ENCODE peak calls at places on chromosomes 4 and X, in eight cellular contexts. Y is hepatocyte; T is CD4-positive, alpha-beta T cell; X is mammary epithelial cell; K is body of pancreas; J is transverse colon; R is SJSA1; S is ascending aorta. Z is an unnamed sample.

GRCh38 chrX:91081873-91082272 is 352.8 kb upstream of the PABPC5 start:
- DNase-seq in Y (no peak), T (no peak), X (no peak), K (no peak), J (no peak), R (no peak), S (no peak), Z (no peak)

GRCh38 chrX:135518161-135518560 is 2.3 kb upstream of the INTS6L start:
- DNase-seq in Y (no peak), T (no peak), X (no peak), K (no peak), J (no peak), R (no peak), S (no peak), Z (no peak)

GRCh38 chrX:137916090-137916746 is 350.3 kb downstream of the ZIC3 start:
- DNase-seq in Y (peak), T (no peak), X (no peak), K (no peak), J (no peak), R (no peak), S (no peak), Z (no peak)

GRCh38 chrX:120697053-120697452 is 67.2 kb upstream of the C1GALT1C1 start:
- DNase-seq in Y (no peak), T (peak), X (no peak), K (no peak), J (no peak), R (no peak), S (no peak), Z (no peak)

GRCh38 chr4:119623025-119623424 is 5.6 kb downstream of the PDE5A start:
- DNase-seq in Y (no peak), T (no peak), X (no peak), K (no peak), J (no peak), R (peak), S (no peak), Z (no peak)

GRCh38 chrX:9638871-9639270 is 126.8 kb downstream of the GPR143 start:
- DNase-seq in Y (no peak), T (no peak), X (no peak), K (no peak), J (no peak), R (no peak), S (no peak), Z (no peak)

GRCh38 chr4:172982151-172982590 is 186.4 kb upstream of the GALNT7 start:
- DNase-seq in Y (no peak), T (no peak), X (peak), K (no peak), J (no peak), R (peak), S (peak), Z (no peak)

GRCh38 chr4:147733614-147734344 is 1.9 kb downstream of the ARHGAP10 start:
- DNase-seq in Y (no peak), T (no peak), X (peak), K (no peak), J (no peak), R (no peak), S (no peak), Z (no peak)

GRCh38 chrX:48520976-48521352 is 644 bp upstream of the EBP start:
- DNase-seq in Y (no peak), T (no peak), X (no peak), K (no peak), J (no peak), R (no peak), S (no peak), Z (no peak)

GRCh38 chr4:179128299-179128698 is 1686.1 kb upstream of the AGA start:
- DNase-seq in Y (no peak), T (no peak), X (no peak), K (no peak), J (no peak), R (no peak), S (no peak), Z (no peak)

GRCh38 chr4:20253799-20254409 is 2.2 kb downstream of the SLIT2 start:
- DNase-seq in Y (peak), T (no peak), X (no peak), K (no peak), J (peak), R (peak), S (peak), Z (no peak)

GRCh38 chr4:115090483-115091075 is 22.8 kb downstream of the NDST4 start:
- DNase-seq in Y (peak), T (no peak), X (peak), K (no peak), J (no peak), R (no peak), S (no peak), Z (no peak)

GRCh38 chr4:182246401-182247205 is 3.4 kb downstream of the TENM3 start:
- DNase-seq in Y (peak), T (no peak), X (peak), K (no peak), J (no peak), R (peak), S (no peak), Z (no peak)

GRCh38 chr4:122576261-122577188 is 44.3 kb downstream of the IL21 start:
- DNase-seq in Y (peak), T (no peak), X (peak), K (no peak), J (no peak), R (peak), S (no peak), Z (no peak)

GRCh38 chr4:1568855-1569460 is 115.2 kb downstream of the FAM53A start:
- DNase-seq in Y (no peak), T (no peak), X (no peak), K (no peak), J (no peak), R (no peak), S (no peak), Z (no peak)

GRCh38 chr4:100504086-100504874 is 13.5 kb downstream of the EMCN start:
- DNase-seq in Y (no peak), T (no peak), X (no peak), K (no peak), J (no peak), R (no peak), S (no peak), Z (no peak)

GRCh38 chr4:27931584-27931983 is 1070.9 kb downstream of the STIM2 start:
- DNase-seq in Y (no peak), T (no peak), X (no peak), K (no peak), J (no peak), R (no peak), S (no peak), Z (no peak)

GRCh38 chrX:112058766-112059165 is 23.8 kb downstream of the TRPC5 start:
- DNase-seq in Y (no peak), T (no peak), X (no peak), K (no peak), J (no peak), R (no peak), S (no peak), Z (no peak)

GRCh38 chr4:83556006-83556712 is 20.3 kb downstream of the GPAT3 start:
- DNase-seq in Y (no peak), T (no peak), X (no peak), K (no peak), J (no peak), R (no peak), S (no peak), Z (no peak)

GRCh38 chr4:184899261-184900134 is 73.7 kb upstream of the ACSL1 start:
- DNase-seq in Y (no peak), T (no peak), X (peak), K (peak), J (peak), R (no peak), S (no peak), Z (no peak)

GRCh38 chrX:16930392-16930791 is 16.1 kb upstream of the REPS2 start:
- DNase-seq in Y (no peak), T (no peak), X (no peak), K (no peak), J (no peak), R (no peak), S (no peak), Z (no peak)

GRCh38 chr4:133247861-133248260 is 98.8 kb downstream of the PCDH10 start:
- DNase-seq in Y (no peak), T (no peak), X (no peak), K (no peak), J (no peak), R (no peak), S (no peak), Z (no peak)

GRCh38 chr4:46586566-46586965 is 196.6 kb upstream of the GABRA2 start:
- DNase-seq in Y (no peak), T (no peak), X (no peak), K (no peak), J (no peak), R (no peak), S (no peak), Z (no peak)

GRCh38 chr4:66023061-66023460 is 352.8 kb upstream of the EPHA5 start:
- DNase-seq in Y (no peak), T (no peak), X (no peak), K (no peak), J (no peak), R (no peak), S (no peak), Z (no peak)

GRCh38 chr4:66351761-66352160 is 681.5 kb upstream of the EPHA5 start:
- DNase-seq in Y (no peak), T (no peak), X (no peak), K (no peak), J (no peak), R (no peak), S (no peak), Z (no peak)

GRCh38 chr4:7462509-7462971 is 27.8 kb upstream of the PSAPL1 start:
- DNase-seq in Y (peak), T (no peak), X (peak), K (peak), J (no peak), R (no peak), S (no peak), Z (peak)

GRCh38 chr4:25174674-25175073 is 14.4 kb upstream of the SEPSECS start:
- DNase-seq in Y (no peak), T (no peak), X (peak), K (no peak), J (no peak), R (no peak), S (no peak), Z (no peak)

GRCh38 chrX:1407035-1407434 is 15.1 kb upstream of the SLC25A6 start:
- DNase-seq in Y (no peak), T (no peak), X (no peak), K (no peak), J (no peak), R (no peak), S (no peak), Z (no peak)

GRCh38 chr4:95524184-95524583 is 24.6 kb downstream of the UNC5C start:
- DNase-seq in Y (no peak), T (no peak), X (no peak), K (no peak), J (no peak), R (no peak), S (no peak), Z (no peak)

GRCh38 chrX:148562846-148563245 is 62.4 kb downstream of the AFF2 start:
- DNase-seq in Y (no peak), T (no peak), X (no peak), K (no peak), J (no peak), R (no peak), S (no peak), Z (no peak)

GRCh38 chr4:15402146-15402545 is 25.7 kb upstream of the C1QTNF7 start:
- DNase-seq in Y (no peak), T (no peak), X (peak), K (no peak), J (no peak), R (no peak), S (no peak), Z (no peak)

GRCh38 chrX:9874483-9874882 is 88.3 kb downstream of the SHROOM2 start:
- DNase-seq in Y (no peak), T (no peak), X (no peak), K (no peak), J (no peak), R (peak), S (no peak), Z (no peak)

GRCh38 chr4:78165758-78166157 is 108.6 kb downstream of the FRAS1 start:
- DNase-seq in Y (peak), T (no peak), X (no peak), K (no peak), J (no peak), R (no peak), S (no peak), Z (no peak)

GRCh38 chr4:148258526-148258925 is 183.7 kb downstream of the NR3C2 start:
- DNase-seq in Y (no peak), T (no peak), X (no peak), K (no peak), J (no peak), R (no peak), S (no peak), Z (no peak)

GRCh38 chr4:4415107-4415805 is 28.4 kb downstream of the NSG1 start:
- DNase-seq in Y (no peak), T (no peak), X (no peak), K (no peak), J (no peak), R (no peak), S (no peak), Z (no peak)

GRCh38 chr4:150229538-150229937 is 151.3 kb downstream of the DCLK2 start:
- DNase-seq in Y (no peak), T (no peak), X (peak), K (no peak), J (no peak), R (peak), S (no peak), Z (no peak)

GRCh38 chr4:150231108-150231770 is 153.0 kb downstream of the DCLK2 start:
- DNase-seq in Y (no peak), T (no peak), X (no peak), K (no peak), J (no peak), R (no peak), S (no peak), Z (no peak)

GRCh38 chr4:150230556-150230955 is 152.3 kb downstream of the DCLK2 start:
- DNase-seq in Y (no peak), T (no peak), X (no peak), K (no peak), J (no peak), R (no peak), S (no peak), Z (no peak)

GRCh38 chr4:150234246-150234645 is 156.0 kb downstream of the DCLK2 start:
- DNase-seq in Y (no peak), T (no peak), X (no peak), K (no peak), J (no peak), R (no peak), S (no peak), Z (no peak)

GRCh38 chr4:150232029-150232428 is 153.8 kb downstream of the DCLK2 start:
- DNase-seq in Y (no peak), T (no peak), X (no peak), K (no peak), J (no peak), R (no peak), S (no peak), Z (no peak)
- H3K27ac ChIP-seq in Y (no peak), T (no peak), X (no peak), K (no peak), J (no peak), R (no peak), S (peak), Z (no peak)

GRCh38 chr4:30757357-30757756 is 37.2 kb downstream of the PCDH7 start:
- DNase-seq in Y (peak), T (no peak), X (peak), K (no peak), J (no peak), R (no peak), S (no peak), Z (no peak)

GRCh38 chr4:30755306-30755705 is 35.1 kb downstream of the PCDH7 start:
- DNase-seq in Y (no peak), T (no peak), X (no peak), K (no peak), J (no peak), R (no peak), S (no peak), Z (no peak)

GRCh38 chr4:30753316-30753715 is 33.1 kb downstream of the PCDH7 start:
- DNase-seq in Y (peak), T (no peak), X (peak), K (no peak), J (no peak), R (no peak), S (no peak), Z (no peak)

GRCh38 chr4:30754021-30754420 is 33.9 kb downstream of the PCDH7 start:
- DNase-seq in Y (peak), T (no peak), X (peak), K (no peak), J (no peak), R (no peak), S (no peak), Z (no peak)

DNA sequence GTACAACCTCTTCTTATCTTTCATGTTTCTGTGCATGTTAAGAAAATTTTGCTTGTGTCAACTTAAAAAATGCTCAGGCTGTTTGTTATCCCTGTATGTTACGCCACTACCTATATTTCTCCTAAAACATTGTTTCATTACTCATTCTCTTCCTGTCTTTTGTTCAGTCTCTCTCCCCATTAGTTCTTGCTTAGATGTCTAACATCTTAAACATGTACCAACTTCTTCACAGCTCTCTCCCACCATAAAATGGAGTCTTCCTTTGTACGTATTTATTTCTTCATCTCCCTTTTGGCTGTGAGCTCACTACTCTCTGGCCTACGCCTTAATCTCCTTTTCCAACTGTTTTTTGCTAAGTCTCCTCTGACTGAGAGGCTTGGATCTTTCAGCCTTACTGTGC is 36.4 kb downstream of the PCDH7 start:
- DNase-seq in Y (no peak), T (no peak), X (no peak), K (no peak), J (no peak), R (no peak), S (no peak), Z (no peak)
- H3K27ac ChIP-seq in Y (peak), T (no peak), X (peak), K (no peak), J (no peak), R (no peak), S (no peak), Z (no peak)

GRCh38 chr4:169158860-169159259 is 111.9 kb downstream of the SH3RF1 start:
- DNase-seq in Y (no peak), T (no peak), X (no peak), K (no peak), J (no peak), R (no peak), S (no peak), Z (no peak)

GRCh38 chr4:169163495-169163894 is 107.3 kb downstream of the SH3RF1 start:
- DNase-seq in Y (no peak), T (no peak), X (no peak), K (no peak), J (no peak), R (no peak), S (no peak), Z (no peak)

GRCh38 chr4:169159614-169160013 is 111.1 kb downstream of the SH3RF1 start:
- DNase-seq in Y (no peak), T (no peak), X (peak), K (no peak), J (no peak), R (peak), S (no peak), Z (no peak)

GRCh38 chr4:169158046-169158445 is 112.7 kb downstream of the SH3RF1 start:
- DNase-seq in Y (no peak), T (no peak), X (no peak), K (no peak), J (no peak), R (no peak), S (no peak), Z (no peak)

DNA sequence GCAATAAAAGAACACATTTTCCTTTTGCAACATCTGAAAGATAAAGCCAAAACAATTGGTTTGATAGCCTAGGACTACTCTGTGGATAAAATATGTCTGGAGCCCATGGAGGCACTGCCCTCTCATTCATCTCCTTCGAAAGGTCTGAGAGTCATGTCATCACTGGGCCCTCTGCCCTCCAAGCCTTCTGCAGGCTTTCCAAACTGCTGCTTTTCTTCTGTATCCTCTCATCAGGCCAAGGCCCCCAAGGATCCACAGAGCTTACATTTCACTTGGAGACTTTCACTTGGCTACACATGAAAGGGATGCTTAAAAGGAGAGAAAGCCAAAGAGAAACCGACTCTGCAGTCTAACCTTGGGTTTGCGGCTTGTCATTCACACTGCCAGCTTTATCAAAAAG is 109.9 kb downstream of the SH3RF1 start:
- DNase-seq in Y (no peak), T (no peak), X (no peak), K (no peak), J (no peak), R (no peak), S (no peak), Z (no peak)
- H3K27ac ChIP-seq in Y (no peak), T (no peak), X (peak), K (no peak), J (no peak), R (no peak), S (no peak), Z (no peak)

GRCh38 chrX:11741574-11741973 is 16.5 kb upstream of the MSL3 start:
- DNase-seq in Y (no peak), T (no peak), X (no peak), K (no peak), J (no peak), R (no peak), S (no peak), Z (no peak)
- H3K27ac ChIP-seq in Y (no peak), T (no peak), X (no peak), K (no peak), J (no peak), R (no peak), S (no peak), Z (no peak)

GRCh38 chrX:118552501-118552900 is 56.9 kb downstream of the DOCK11 start:
- DNase-seq in Y (no peak), T (no peak), X (peak), K (no peak), J (no peak), R (no peak), S (peak), Z (no peak)
- H3K27ac ChIP-seq in Y (no peak), T (no peak), X (no peak), K (no peak), J (no peak), R (no peak), S (no peak), Z (no peak)